ENCODE peak calls at places on chromosomes 4 and X, in five cellular contexts. R is GM23248, M is T-helper 2 cell, A is AG08396, O is Right ventricle myocardium superior. B is an unnamed sample.

GRCh38 chr4:17687237-17687857 is 72.9 kb downstream of the MED28 start:
- DNase-seq in R (no peak), M (no peak), A (no peak), O (no peak), B (no peak)

GRCh38 chr4:145041378-145041777 is 56.6 kb downstream of the ANAPC10 start:
- DNase-seq in R (no peak), M (no peak), A (no peak), O (no peak), B (no peak)

GRCh38 chr4:32985256-32985655 is 2265.1 kb downstream of the PCDH7 start:
- DNase-seq in R (peak; percentile 67), M (no peak), A (no peak), O (no peak), B (no peak)

GRCh38 chr4:102858828-102859464 is 9.8 kb upstream of the CISD2 start:
- DNase-seq in R (no peak), M (no peak), A (no peak), O (no peak), B (no peak)

GRCh38 chr4:61202100-61202637 is 2.0 kb downstream of the ADGRL3 start:
- DNase-seq in R (no peak), M (no peak), A (peak; percentile 6), O (peak; percentile 37), B (no peak)

GRCh38 chr4:304987-305680 is at the start of gene ZNF732:
- DNase-seq in R (peak; percentile 84), M (no peak), A (peak; percentile 75), O (peak; percentile 47), B (peak; percentile 68)

GRCh38 chr4:17762705-17763104 is 18.7 kb downstream of the FAM184B start:
- DNase-seq in R (peak; percentile 59), M (no peak), A (peak; percentile 50), O (no peak), B (no peak)

GRCh38 chrX:107731831-107732502 is 43.6 kb downstream of the TSC22D3 start:
- DNase-seq in R (peak; percentile 70), M (no peak), A (peak; percentile 52), O (peak; percentile 91), B (peak; percentile 90)

GRCh38 chr4:78310056-78310731 is 241.4 kb upstream of the ANXA3 start:
- DNase-seq in R (peak; percentile 80), M (no peak), A (no peak), O (no peak), B (no peak)

GRCh38 chr4:3786196-3786869 is 20.1 kb downstream of the ADRA2C start:
- DNase-seq in R (peak; percentile 16), M (no peak), A (peak; percentile 60), O (no peak), B (no peak)

GRCh38 chr4:27141530-27141929 is 280.9 kb downstream of the STIM2 start:
- DNase-seq in R (no peak), M (no peak), A (no peak), O (no peak), B (no peak)

GRCh38 chrX:68462653-68463052 is 29.4 kb upstream of the OPHN1 start:
- DNase-seq in R (peak; percentile 52), M (no peak), A (no peak), O (no peak), B (no peak)

GRCh38 chr4:119300072-119300387 is 21.9 kb downstream of the FABP2 start:
- DNase-seq in R (peak; percentile 77), M (no peak), A (peak; percentile 43), O (peak; percentile 54), B (peak; percentile 56)

GRCh38 chr4:87363552-87363951 is 27.4 kb downstream of the HSD17B11 start:
- DNase-seq in R (no peak), M (no peak), A (no peak), O (no peak), B (no peak)

GRCh38 chrX:75273483-75273882 is 402 bp upstream of the UPRT start:
- DNase-seq in R (no peak), M (no peak), A (peak; percentile 2), O (no peak), B (no peak)

GRCh38 chr4:89373396-89373795 is 65.8 kb upstream of the GPRIN3 start:
- DNase-seq in R (no peak), M (no peak), A (no peak), O (no peak), B (no peak)

GRCh38 chr4:1019320-1019719 is 7.9 kb downstream of the FGFRL1 start:
- DNase-seq in R (no peak), M (no peak), A (no peak), O (no peak), B (no peak)

GRCh38 chrX:109710181-109710580 is 22.9 kb downstream of the ACSL4 start:
- DNase-seq in R (no peak), M (no peak), A (no peak), O (no peak), B (no peak)

GRCh38 chr4:1566838-1567518 is 117.1 kb downstream of the FAM53A start:
- DNase-seq in R (no peak), M (peak; percentile 8), A (no peak), O (peak; percentile 29), B (peak; percentile 17)

GRCh38 chr4:2413821-2414610 is 4.4 kb downstream of the ZFYVE28 start:
- DNase-seq in R (peak; percentile 22), M (no peak), A (no peak), O (no peak), B (no peak)

GRCh38 chr4:153543351-153543750 is 77.2 kb downstream of the TMEM131L start:
- DNase-seq in R (no peak), M (no peak), A (no peak), O (no peak), B (no peak)

GRCh38 chrX:130786030-130786429 is 117.0 kb downstream of the ENOX2 start:
- DNase-seq in R (no peak), M (no peak), A (no peak), O (no peak), B (no peak)

GRCh38 chr4:8114456-8115202 is 44.0 kb downstream of the ABLIM2 start:
- DNase-seq in R (no peak), M (no peak), A (no peak), O (peak; percentile 32), B (peak; percentile 16)

GRCh38 chr4:183426507-183426906 is 17.9 kb upstream of the CDKN2AIP start:
- DNase-seq in R (no peak), M (no peak), A (no peak), O (no peak), B (no peak)

GRCh38 chrX:71111141-71111843 is at the start of gene IL2RG:
- DNase-seq in R (no peak), M (peak; percentile 32), A (no peak), O (no peak), B (no peak)

GRCh38 chr4:113758361-113758760 is 3.2 kb downstream of the CAMK2D start:
- DNase-seq in R (peak; percentile 77), M (no peak), A (peak; percentile 47), O (no peak), B (no peak)